ENCODE peak calls at places on chromosomes 16 and 17, in five cellular contexts. One of them, this sample, is unnamed.

GRCh38 chr17:4980644-4981216 is 6.7 kb downstream of the CAMTA2 start:
- DNase-seq in uterus: no peak
- DNase-seq in breast epithelium: no peak
- DNase-seq in upper lobe of left lung: no peak
- DNase-seq in IMR-90: peak; percentile 46
- DNase-seq in this sample: no peak

GRCh38 chr16:88638323-88639230 is at the start of gene IL17C:
- DNase-seq in upper lobe of left lung: peak; percentile 65
- DNase-seq in uterus: no peak
- DNase-seq in IMR-90: no peak
- DNase-seq in breast epithelium: no peak
- DNase-seq in this sample: no peak

GRCh38 chr16:30934827-30935557 is 11.6 kb downstream of the FBXL19 start:
- DNase-seq in breast epithelium: no peak
- DNase-seq in upper lobe of left lung: peak; percentile 49
- DNase-seq in uterus: no peak
- DNase-seq in IMR-90: peak; percentile 55
- DNase-seq in this sample: peak; percentile 88

GRCh38 chr16:71883193-71883848 is 661 bp downstream of the ZNF821 start:
- DNase-seq in upper lobe of left lung: peak; percentile 59
- DNase-seq in uterus: peak; percentile 46
- DNase-seq in IMR-90: peak; percentile 6
- DNase-seq in breast epithelium: no peak
- DNase-seq in this sample: peak; percentile 85

GRCh38 chr16:88785106-88785924 is at the start of gene PIEZO1:
- DNase-seq in IMR-90: peak; percentile 52
- DNase-seq in upper lobe of left lung: peak; percentile 75
- DNase-seq in uterus: peak; percentile 80
- DNase-seq in breast epithelium: no peak
- DNase-seq in this sample: no peak

GRCh38 chr17:29568331-29569244 is at the start of gene TP53I13:
- DNase-seq in uterus: peak; percentile 90
- DNase-seq in IMR-90: peak; percentile 68
- DNase-seq in upper lobe of left lung: peak; percentile 91
- DNase-seq in breast epithelium: peak; percentile 64
- DNase-seq in this sample: peak; percentile 97

GRCh38 chr17:32794533-32795246 is 82.2 kb downstream of the MYO1D start:
- DNase-seq in uterus: no peak
- DNase-seq in breast epithelium: no peak
- DNase-seq in IMR-90: no peak
- DNase-seq in upper lobe of left lung: no peak
- DNase-seq in this sample: no peak

GRCh38 chr17:82444941-82445521 is 5.5 kb downstream of the CYBC1 start:
- DNase-seq in upper lobe of left lung: no peak
- DNase-seq in breast epithelium: peak; percentile 50
- DNase-seq in uterus: no peak
- DNase-seq in IMR-90: no peak
- DNase-seq in this sample: no peak

GRCh38 chr16:48918520-48919258 is 308.7 kb upstream of the N4BP1 start:
- DNase-seq in uterus: no peak
- DNase-seq in upper lobe of left lung: no peak
- DNase-seq in IMR-90: no peak
- DNase-seq in breast epithelium: no peak
- DNase-seq in this sample: no peak

GRCh38 chr17:39596543-39597267 is 11.0 kb downstream of the NEUROD2 start:
- DNase-seq in IMR-90: no peak
- DNase-seq in upper lobe of left lung: no peak
- DNase-seq in uterus: no peak
- DNase-seq in breast epithelium: no peak
- DNase-seq in this sample: no peak

GRCh38 chr17:55159251-55159650 is 105.5 kb upstream of the HLF start:
- DNase-seq in breast epithelium: no peak
- DNase-seq in uterus: no peak
- DNase-seq in upper lobe of left lung: no peak
- DNase-seq in IMR-90: peak; percentile 58
- DNase-seq in this sample: no peak

GRCh38 chr16:87392823-87393679 is 915 bp downstream of the MAP1LC3B start:
- DNase-seq in upper lobe of left lung: peak; percentile 60
- DNase-seq in uterus: peak; percentile 44
- DNase-seq in breast epithelium: peak; percentile 55
- DNase-seq in IMR-90: peak; percentile 47
- DNase-seq in this sample: peak; percentile 53

GRCh38 chr17:63546308-63547082 is 3.8 kb upstream of the DCAF7 start:
- DNase-seq in upper lobe of left lung: peak; percentile 8
- DNase-seq in breast epithelium: no peak
- DNase-seq in uterus: no peak
- DNase-seq in IMR-90: no peak
- DNase-seq in this sample: peak; percentile 76

GRCh38 chr17:40209404-40210093 is 9.6 kb upstream of the WIPF2 start:
- DNase-seq in breast epithelium: no peak
- DNase-seq in upper lobe of left lung: no peak
- DNase-seq in uterus: no peak
- DNase-seq in IMR-90: peak; percentile 54
- DNase-seq in this sample: no peak

GRCh38 chr16:2964416-2965223 is 545 bp downstream of the KREMEN2 start:
- DNase-seq in IMR-90: no peak
- DNase-seq in uterus: no peak
- DNase-seq in breast epithelium: no peak
- DNase-seq in upper lobe of left lung: no peak
- DNase-seq in this sample: peak; percentile 84

GRCh38 chr16:57112403-57113041 is 20.1 kb downstream of the CPNE2 start:
- DNase-seq in breast epithelium: no peak
- DNase-seq in IMR-90: no peak
- DNase-seq in uterus: no peak
- DNase-seq in upper lobe of left lung: no peak
- DNase-seq in this sample: no peak

GRCh38 chr17:17628388-17629008 is 37.0 kb upstream of the PEMT start:
- DNase-seq in IMR-90: no peak
- DNase-seq in uterus: no peak
- DNase-seq in breast epithelium: peak; percentile 39
- DNase-seq in upper lobe of left lung: no peak
- DNase-seq in this sample: no peak

GRCh38 chr17:42804918-42805367 is 6.3 kb downstream of the CNTD1 start:
- DNase-seq in upper lobe of left lung: peak; percentile 26
- DNase-seq in IMR-90: peak; percentile 13
- DNase-seq in breast epithelium: no peak
- DNase-seq in uterus: no peak
- DNase-seq in this sample: no peak

GRCh38 chr17:31274252-31274651 is 22.8 kb downstream of the OMG start:
- DNase-seq in breast epithelium: no peak
- DNase-seq in upper lobe of left lung: no peak
- DNase-seq in uterus: no peak
- DNase-seq in IMR-90: peak; percentile 63
- DNase-seq in this sample: peak; percentile 27

GRCh38 chr16:12971216-12971615 is 69.8 kb downstream of the SHISA9 start:
- DNase-seq in uterus: no peak
- DNase-seq in upper lobe of left lung: no peak
- DNase-seq in IMR-90: no peak
- DNase-seq in breast epithelium: no peak
- DNase-seq in this sample: no peak

GRCh38 chr17:74403512-74404137 is 28.3 kb upstream of the GPRC5C start:
- DNase-seq in upper lobe of left lung: no peak
- DNase-seq in IMR-90: no peak
- DNase-seq in breast epithelium: no peak
- DNase-seq in uterus: no peak
- DNase-seq in this sample: no peak

DNA sequence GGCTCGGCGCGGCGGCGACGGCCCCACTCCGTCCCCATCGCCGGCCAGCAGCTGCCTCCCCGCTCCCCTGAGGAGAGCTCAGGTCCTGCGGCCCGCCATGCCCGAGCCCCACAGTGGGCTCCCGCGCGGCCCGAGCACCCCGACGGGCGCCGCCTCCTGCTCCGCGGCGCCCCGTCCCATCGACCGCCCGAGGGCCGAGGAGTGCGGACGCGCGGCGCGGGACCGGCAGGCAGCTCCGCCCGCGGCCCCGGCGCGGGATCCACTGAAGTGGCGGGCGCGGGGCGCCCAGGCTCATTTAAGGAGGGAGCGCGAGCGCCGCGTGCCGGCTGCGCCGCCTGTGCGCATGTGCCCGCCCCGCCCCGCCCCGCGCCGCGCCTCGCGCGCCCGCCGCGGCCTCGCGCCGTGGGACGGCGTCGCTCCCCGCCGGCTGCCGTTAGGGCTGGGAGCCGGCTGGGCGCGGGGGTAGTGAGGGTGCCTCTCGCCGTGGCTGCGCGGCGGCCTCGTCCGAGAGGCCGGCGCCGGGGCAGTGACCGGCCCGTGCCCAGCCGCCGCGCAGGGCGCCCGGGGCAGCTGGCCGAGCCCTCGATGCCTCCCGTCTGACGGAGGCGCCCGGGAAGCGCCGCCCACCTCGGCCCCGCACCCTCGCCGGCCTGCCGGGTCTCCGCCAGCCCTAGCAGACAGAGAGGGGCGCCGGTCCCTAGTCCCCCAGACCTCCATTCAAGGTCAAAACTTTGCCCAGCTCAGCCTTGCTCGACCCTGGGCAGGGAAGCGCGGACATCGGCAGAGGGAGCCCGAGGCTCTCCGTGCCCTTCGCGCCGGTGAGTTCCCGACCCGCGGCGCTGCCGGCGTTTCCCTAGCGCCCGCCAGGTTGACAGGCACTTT is at the start of gene NETO2:
- DNase-seq in IMR-90: peak; percentile 56
- DNase-seq in upper lobe of left lung: peak; percentile 39
- DNase-seq in breast epithelium: peak; percentile 22
- DNase-seq in uterus: no peak
- DNase-seq in this sample: no peak
- TF ChIP-seq POLR2A in IMR-90: peak; percentile 71
- TF ChIP-seq POLR2A in upper lobe of left lung: no peak
- TF ChIP-seq POLR2A in breast epithelium: no peak
- TF ChIP-seq POLR2A in uterus: no peak
- TF ChIP-seq POLR2A in this sample: no peak

GRCh38 chr17:15966879-15967248 is 21.9 kb downstream of the ADORA2B start:
- DNase-seq in IMR-90: no peak
- DNase-seq in uterus: no peak
- DNase-seq in breast epithelium: no peak
- DNase-seq in upper lobe of left lung: peak; percentile 86
- DNase-seq in this sample: no peak
- H3K4me3 ChIP-seq in IMR-90: no peak overlapping the region
- H3K4me3 ChIP-seq in uterus: no peak overlapping the region
- H3K4me3 ChIP-seq in breast epithelium: no peak overlapping the region
- H3K4me3 ChIP-seq in upper lobe of left lung: no peak overlapping the region
- H3K4me3 ChIP-seq in this sample: no peak overlapping the region

GRCh38 chr17:44221072-44221861 is 1.8 kb upstream of the UBTF start:
- DNase-seq in upper lobe of left lung: peak; percentile 69
- DNase-seq in breast epithelium: peak; percentile 53
- DNase-seq in IMR-90: peak; percentile 81
- DNase-seq in uterus: peak; percentile 71
- DNase-seq in this sample: peak; percentile 93

GRCh38 chr17:44221862-44222111 is 2.3 kb upstream of the UBTF start:
- DNase-seq in uterus: no peak
- DNase-seq in breast epithelium: no peak
- DNase-seq in IMR-90: no peak
- DNase-seq in upper lobe of left lung: no peak
- DNase-seq in this sample: no peak

GRCh38 chr17:44223574-44224046 is 4.1 kb upstream of the UBTF start:
- DNase-seq in upper lobe of left lung: no peak
- DNase-seq in uterus: no peak
- DNase-seq in IMR-90: peak; percentile 65
- DNase-seq in breast epithelium: no peak
- DNase-seq in this sample: no peak

GRCh38 chr17:44220211-44221071 is 966 bp upstream of the UBTF start:
- DNase-seq in upper lobe of left lung: no peak
- DNase-seq in IMR-90: peak; percentile 44
- DNase-seq in breast epithelium: no peak
- DNase-seq in uterus: no peak
- DNase-seq in this sample: peak; percentile 90

GRCh38 chr17:44222112-44222869 is 2.8 kb upstream of the UBTF start:
- DNase-seq in IMR-90: peak; percentile 66
- DNase-seq in upper lobe of left lung: peak; percentile 88
- DNase-seq in uterus: peak; percentile 81
- DNase-seq in breast epithelium: no peak
- DNase-seq in this sample: peak; percentile 95
- TF ChIP-seq POLR2A in IMR-90: peak; percentile 27
- TF ChIP-seq POLR2A in upper lobe of left lung: no peak
- TF ChIP-seq POLR2A in uterus: peak; percentile 74
- TF ChIP-seq POLR2A in breast epithelium: no peak
- TF ChIP-seq POLR2A in this sample: no peak

GRCh38 chr17:45228121-45228941 is 6.6 kb downstream of the FMNL1 start:
- DNase-seq in IMR-90: no peak
- DNase-seq in upper lobe of left lung: no peak
- DNase-seq in uterus: no peak
- DNase-seq in breast epithelium: no peak
- DNase-seq in this sample: no peak

GRCh38 chr17:45226620-45227019 is 4.9 kb downstream of the FMNL1 start:
- DNase-seq in uterus: no peak
- DNase-seq in breast epithelium: no peak
- DNase-seq in upper lobe of left lung: no peak
- DNase-seq in IMR-90: no peak
- DNase-seq in this sample: no peak

GRCh38 chr17:45227101-45227591 is 5.5 kb downstream of the FMNL1 start:
- DNase-seq in uterus: no peak
- DNase-seq in breast epithelium: no peak
- DNase-seq in upper lobe of left lung: no peak
- DNase-seq in IMR-90: no peak
- DNase-seq in this sample: no peak

GRCh38 chr17:45228985-45229517 is 7.4 kb downstream of the FMNL1 start:
- DNase-seq in IMR-90: peak; percentile 96
- DNase-seq in uterus: peak; percentile 92
- DNase-seq in breast epithelium: peak; percentile 81
- DNase-seq in upper lobe of left lung: peak; percentile 95
- DNase-seq in this sample: peak; percentile 97

DNA sequence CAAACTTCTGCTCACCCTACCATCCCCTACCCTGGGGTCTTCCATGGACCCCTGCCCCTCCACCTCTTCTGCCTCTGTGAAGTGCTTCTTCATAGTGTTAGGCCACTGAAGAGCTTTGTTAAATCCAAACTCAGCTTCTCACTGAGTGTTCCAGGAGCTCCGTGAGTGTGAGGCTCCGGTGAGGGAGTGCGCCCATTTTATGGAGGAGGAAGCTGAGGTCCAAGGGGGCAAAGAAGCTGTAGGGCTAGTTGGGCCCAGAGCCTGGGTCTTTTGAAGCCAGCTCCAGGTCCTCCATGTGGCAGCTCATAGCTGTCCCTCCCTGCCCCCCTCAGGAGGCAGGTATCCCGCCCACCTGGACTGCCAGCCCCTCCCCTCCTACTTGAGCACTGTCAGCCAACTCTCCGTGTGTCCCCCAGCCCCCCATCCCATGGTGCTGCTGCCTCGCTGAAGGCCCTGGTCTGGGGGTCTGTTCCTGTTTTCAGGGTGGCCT is 6.0 kb downstream of the FMNL1 start:
- DNase-seq in breast epithelium: no peak
- DNase-seq in IMR-90: no peak
- DNase-seq in uterus: no peak
- DNase-seq in upper lobe of left lung: no peak
- DNase-seq in this sample: no peak
- H3K4me3 ChIP-seq in breast epithelium: no peak overlapping the region
- H3K4me3 ChIP-seq in IMR-90: no peak overlapping the region
- H3K4me3 ChIP-seq in uterus: no peak overlapping the region
- H3K4me3 ChIP-seq in upper lobe of left lung: peak overlapping the region; percentile 17
- H3K4me3 ChIP-seq in this sample: no peak overlapping the region